ENCODE peak calls at places on chromosomes 11 and 22, in seven cellular contexts. M, V, Y, X, W, A and K are unnamed samples.
A peak's percentile ranks its signal among the peaks of the same experiment; 100 is the strongest.

GRCh38 chr22:37604875-37605274 is 3.8 kb upstream of the GGA1 start:
- DNase-seq in Y (no peak), V (no peak), W (no peak), A (no peak), X (no peak), M (no peak), K (peak; percentile 80)

GRCh38 chr11:4025248-4025956 is 69.2 kb upstream of the RRM1 start:
- DNase-seq in W (no peak), X (peak; percentile 10), Y (no peak), V (no peak), A (no peak), M (no peak), K (no peak)

GRCh38 chr11:13896175-13896989 is 66.1 kb upstream of the SPON1 start:
- DNase-seq in M (no peak), V (peak; percentile 75), Y (no peak), X (no peak), W (no peak), A (no peak), K (no peak)

GRCh38 chr11:57819272-57819979 is 57.8 kb downstream of the CTNND1 start:
- DNase-seq in W (no peak), Y (no peak), M (no peak), A (no peak), X (no peak), V (no peak), K (no peak)

GRCh38 chr11:131899954-131900580 is 529.7 kb downstream of the NTM start:
- DNase-seq in V (no peak), W (no peak), X (no peak), Y (no peak), A (no peak), M (no peak), K (no peak)

GRCh38 chr11:114166897-114167323 is 107.4 kb downstream of the ZBTB16 start:
- DNase-seq in V (no peak), M (peak; percentile 89), A (peak; percentile 45), Y (no peak), X (peak; percentile 28), W (no peak), K (peak; percentile 49)

GRCh38 chr22:18010263-18010662 is 14.1 kb downstream of the MICAL3 start:
- DNase-seq in A (no peak), M (no peak), V (no peak), W (no peak), Y (no peak), X (no peak), K (no peak)

GRCh38 chr11:132106336-132106982 is 736.0 kb downstream of the NTM start:
- DNase-seq in Y (no peak), W (no peak), M (peak; percentile 35), V (no peak), A (no peak), X (no peak), K (no peak)

GRCh38 chr11:36354221-36355003 is 58.3 kb downstream of the PRR5L start:
- DNase-seq in X (no peak), Y (no peak), W (no peak), M (peak; percentile 47), V (no peak), A (peak; percentile 60), K (no peak)

GRCh38 chr11:114771172-114771571 is 92.8 kb downstream of the NXPE2 start:
- DNase-seq in V (no peak), M (no peak), X (no peak), A (no peak), Y (no peak), W (no peak), K (no peak)

GRCh38 chr22:25564979-25565677 is 653 bp downstream of the GRK3 start:
- DNase-seq in X (peak; percentile 83), W (peak; percentile 30), A (no peak), V (no peak), Y (peak; percentile 46), M (no peak), K (no peak)

GRCh38 chr22:38098410-38099249 is 11.9 kb downstream of the BAIAP2L2 start:
- DNase-seq in V (no peak), M (no peak), X (no peak), W (no peak), Y (no peak), A (no peak), K (no peak)

GRCh38 chr11:77197626-77198320 is 69.7 kb downstream of the MYO7A start:
- DNase-seq in M (no peak), X (peak; percentile 1), W (no peak), Y (peak; percentile 34), A (no peak), V (no peak), K (no peak)

GRCh38 chr11:113447621-113448310 is 27.4 kb downstream of the DRD2 start:
- DNase-seq in X (peak; percentile 67), W (no peak), M (peak; percentile 64), V (no peak), A (peak; percentile 65), Y (no peak), K (no peak)

GRCh38 chr22:42933783-42934144 is 76.7 kb upstream of the ARFGAP3 start:
- DNase-seq in A (no peak), X (no peak), Y (no peak), V (no peak), W (no peak), M (peak; percentile 80), K (no peak)

GRCh38 chr22:42932197-42932519 is 75.1 kb upstream of the ARFGAP3 start:
- DNase-seq in W (no peak), Y (no peak), M (no peak), A (no peak), V (no peak), X (no peak), K (no peak)

GRCh38 chr22:42934338-42934737 is 77.3 kb upstream of the ARFGAP3 start:
- DNase-seq in M (no peak), X (no peak), V (no peak), Y (no peak), W (no peak), A (no peak), K (no peak)

GRCh38 chr22:42931421-42932196 is 74.5 kb upstream of the ARFGAP3 start:
- DNase-seq in A (no peak), V (no peak), Y (no peak), X (no peak), W (no peak), M (no peak), K (no peak)

DNA sequence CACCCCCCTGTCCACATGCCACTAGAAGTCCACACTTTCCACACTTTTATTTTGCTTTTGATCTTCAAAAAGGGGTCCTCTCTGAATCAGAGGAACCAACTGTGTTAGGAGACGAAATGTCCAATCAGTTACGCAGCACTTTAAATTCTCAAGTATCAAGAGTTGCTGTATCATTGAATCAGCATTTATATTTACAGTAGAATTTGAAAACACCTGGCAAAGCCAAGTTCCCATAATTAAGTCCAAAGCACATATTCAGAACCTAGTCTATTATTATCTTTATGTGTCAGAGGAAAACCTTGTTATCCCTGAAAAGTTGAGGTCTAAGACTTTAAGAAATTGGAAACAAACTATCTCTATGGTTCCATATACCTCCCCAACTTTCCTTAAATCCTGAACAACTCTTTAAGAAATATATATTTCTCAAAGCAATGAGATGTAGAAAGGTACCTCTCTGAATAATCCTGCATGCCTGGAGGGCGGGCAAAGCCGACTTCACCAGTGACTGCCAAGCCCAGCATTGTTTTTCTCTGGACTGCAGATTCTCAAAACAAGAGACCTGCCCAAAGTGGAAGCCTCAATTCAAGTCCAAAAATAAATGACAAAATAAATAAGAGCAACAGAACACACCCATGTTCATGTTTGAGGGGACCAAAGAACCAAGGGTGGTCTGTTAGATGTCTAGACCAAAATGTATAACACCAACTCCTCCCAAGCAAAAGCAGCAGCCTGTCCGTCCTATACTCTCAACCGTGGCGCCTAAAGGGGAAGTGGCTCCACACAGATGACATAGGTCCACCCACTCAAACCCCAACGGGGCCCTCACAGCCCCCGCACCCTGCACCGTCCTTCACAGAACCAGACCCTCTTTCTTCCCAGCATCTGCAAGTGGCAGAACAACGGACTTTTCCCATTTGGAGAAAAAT is 76.0 kb upstream of the ARFGAP3 start:
- DNase-seq in A (no peak), V (no peak), M (no peak), W (no peak), Y (no peak), X (no peak), K (no peak)
- H3K4me3 ChIP-seq in A (peak overlapping the region; percentile 43), V (no peak overlapping the region), M (no peak overlapping the region), W (peak overlapping the region; percentile 11), Y (peak overlapping the region; percentile 10), X (no peak overlapping the region), K (no peak overlapping the region)

GRCh38 chr11:1785749-1786261 is 22.1 kb upstream of the CTSD start:
- DNase-seq in X (no peak), V (no peak), Y (no peak), M (no peak), W (no peak), A (no peak), K (no peak)
- H3K27me3 ChIP-seq in X (no peaks in the 10 kb centered on the region), V (no peaks in the 10 kb centered on the region), Y (no peaks in the 10 kb centered on the region), M (peaks cover 7% of the 10 kb centered on the region), W (no peaks in the 10 kb centered on the region), A (peaks cover 11% of the 10 kb centered on the region), K (no peaks in the 10 kb centered on the region)

GRCh38 chr11:111421251-111421650 is 42.2 kb upstream of the POU2AF1 start:
- DNase-seq in V (no peak), X (no peak), Y (no peak), W (no peak), A (no peak), M (no peak), K (no peak)

GRCh38 chr11:111426615-111427014 is 47.5 kb upstream of the POU2AF1 start:
- DNase-seq in Y (no peak), W (no peak), A (peak; percentile 15), V (no peak), M (no peak), X (no peak), K (no peak)

GRCh38 chr11:111422494-111423249 is 43.6 kb upstream of the POU2AF1 start:
- DNase-seq in Y (peak; percentile 74), X (peak; percentile 54), W (peak; percentile 45), V (peak; percentile 52), A (no peak), M (peak; percentile 65), K (peak; percentile 47)

GRCh38 chr11:111419641-111420327 is 40.7 kb upstream of the POU2AF1 start:
- DNase-seq in V (no peak), X (no peak), Y (peak; percentile 65), A (no peak), M (no peak), W (no peak), K (no peak)

GRCh38 chr11:111423250-111423615 is 44.2 kb upstream of the POU2AF1 start:
- DNase-seq in V (no peak), W (no peak), Y (no peak), X (no peak), M (no peak), A (no peak), K (no peak)
- H3K4me3 ChIP-seq in V (no peak overlapping the region), W (no peak overlapping the region), Y (no peak overlapping the region), X (no peak overlapping the region), M (no peak overlapping the region), A (no peak overlapping the region), K (no peak overlapping the region)

GRCh38 chr11:19661827-19662226 is 50.8 kb upstream of the NAV2 start:
- DNase-seq in Y (no peak), A (no peak), X (no peak), M (no peak), W (no peak), V (no peak), K (no peak)

GRCh38 chr11:19666951-19667350 is 45.7 kb upstream of the NAV2 start:
- DNase-seq in M (no peak), X (no peak), W (no peak), V (no peak), A (no peak), Y (no peak), K (no peak)

GRCh38 chr11:19669511-19669910 is 43.1 kb upstream of the NAV2 start:
- DNase-seq in A (no peak), Y (no peak), X (no peak), V (no peak), W (no peak), M (no peak), K (no peak)

GRCh38 chr11:19660076-19660475 is 52.6 kb upstream of the NAV2 start:
- DNase-seq in M (peak; percentile 97), A (peak; percentile 62), V (no peak), W (no peak), Y (no peak), X (peak; percentile 38), K (no peak)

GRCh38 chr11:19664896-19665548 is 47.6 kb upstream of the NAV2 start:
- DNase-seq in W (no peak), Y (peak; percentile 75), A (no peak), V (peak; percentile 41), X (no peak), M (peak; percentile 21), K (no peak)
- H3K27me3 ChIP-seq in W (no peaks in the 10 kb centered on the region), Y (no peaks in the 10 kb centered on the region), A (no peaks in the 10 kb centered on the region), V (no peaks in the 10 kb centered on the region), X (no peaks in the 10 kb centered on the region), M (no peaks in the 10 kb centered on the region), K (no peaks in the 10 kb centered on the region)